ENCODE peak calls at places on chromosome X, in eight cellular contexts. Z, U, L, Q, S, I, F and C are unnamed samples.

GRCh38 chrX:1207496-1208025 is 4.9 kb downstream of the CRLF2 start:
- DNase-seq in Z (no peak), U (no peak), L (no peak), Q (no peak), S (no peak), I (no peak), F (no peak), C (no peak)

GRCh38 chrX:340641-341423 is 22.2 kb upstream of the GTPBP6 start:
- DNase-seq in Z (no peak), U (no peak), L (no peak), Q (peak; percentile 56), S (peak; percentile 15), I (no peak), F (no peak), C (no peak)

GRCh38 chrX:103276581-103277002 is at the start of gene TCEAL5:
- DNase-seq in Z (no peak), U (no peak), L (no peak), Q (no peak), S (no peak), I (no peak), F (no peak), C (no peak)

GRCh38 chrX:129979207-129979920 is 3.1 kb upstream of the BCORL1 start:
- DNase-seq in Z (peak; percentile 36), U (no peak), L (no peak), Q (no peak), S (peak; percentile 39), I (no peak), F (no peak), C (no peak)

GRCh38 chrX:113675278-113675677 is 834.6 kb upstream of the AMOT start:
- DNase-seq in Z (no peak), U (no peak), L (no peak), Q (no peak), S (no peak), I (no peak), F (no peak), C (no peak)

GRCh38 chrX:129478516-129478915 is 44.8 kb downstream of the SMARCA1 start:
- DNase-seq in Z (no peak), U (no peak), L (no peak), Q (no peak), S (no peak), I (no peak), F (peak; percentile 69), C (no peak)

GRCh38 chrX:71603618-71604017 is 14.7 kb downstream of the CXCR3 start:
- DNase-seq in Z (no peak), U (no peak), L (no peak), Q (no peak), S (no peak), I (no peak), F (peak; percentile 2), C (no peak)

GRCh38 chrX:63919081-63919480 is 134.1 kb upstream of the ARHGEF9 start:
- DNase-seq in Z (no peak), U (no peak), L (no peak), Q (no peak), S (no peak), I (no peak), F (no peak), C (no peak)

GRCh38 chrX:117985241-117985640 is 131.4 kb downstream of the KLHL13 start:
- DNase-seq in Z (no peak), U (no peak), L (no peak), Q (no peak), S (peak; percentile 44), I (no peak), F (peak; percentile 29), C (no peak)

GRCh38 chrX:16739574-16739973 is 20.2 kb downstream of the SYAP1 start:
- DNase-seq in Z (no peak), U (no peak), L (no peak), Q (no peak), S (no peak), I (no peak), F (no peak), C (no peak)

GRCh38 chrX:1222511-1223252 is 10.2 kb upstream of the CRLF2 start:
- DNase-seq in Z (no peak), U (no peak), L (no peak), Q (no peak), S (no peak), I (no peak), F (no peak), C (no peak)

GRCh38 chrX:135389717-135390116 is 32.0 kb upstream of the SMIM10L2A start:
- DNase-seq in Z (no peak), U (no peak), L (no peak), Q (no peak), S (no peak), I (no peak), F (no peak), C (no peak)

GRCh38 chrX:77076896-77077295 is 370.3 kb upstream of the FGF16 start:
- DNase-seq in Z (no peak), U (no peak), L (no peak), Q (no peak), S (no peak), I (no peak), F (no peak), C (no peak)

GRCh38 chrX:13357925-13358324 is 38.1 kb upstream of the ATXN3L start:
- DNase-seq in Z (no peak), U (no peak), L (no peak), Q (no peak), S (no peak), I (no peak), F (peak; percentile 10), C (no peak)

GRCh38 chrX:68416592-68416991 is 16.7 kb downstream of the OPHN1 start:
- DNase-seq in Z (no peak), U (no peak), L (no peak), Q (no peak), S (no peak), I (no peak), F (no peak), C (no peak)

GRCh38 chrX:84339507-84340364 is 151.7 kb upstream of the RPS6KA6 start:
- DNase-seq in Z (no peak), U (no peak), L (peak; percentile 8), Q (no peak), S (no peak), I (no peak), F (peak; percentile 6), C (no peak)

GRCh38 chrX:11757729-11758399 is at the start of gene MSL3:
- DNase-seq in Z (peak; percentile 60), U (peak; percentile 53), L (peak; percentile 81), Q (peak; percentile 85), S (peak; percentile 75), I (peak; percentile 78), F (peak; percentile 61), C (peak; percentile 51)

GRCh38 chrX:30039768-30040167 is 175.6 kb upstream of the MAGEB2 start:
- DNase-seq in Z (no peak), U (no peak), L (no peak), Q (no peak), S (no peak), I (no peak), F (peak; percentile 54), C (no peak)

GRCh38 chrX:135974279-135974856 is 580 bp upstream of the MMGT1 start:
- DNase-seq in Z (peak; percentile 69), U (peak; percentile 66), L (no peak), Q (peak; percentile 87), S (peak; percentile 78), I (peak; percentile 74), F (peak; percentile 52), C (peak; percentile 67)

GRCh38 chrX:30906726-30907125 is 17.7 kb upstream of the TAB3 start:
- DNase-seq in Z (no peak), U (no peak), L (no peak), Q (no peak), S (no peak), I (no peak), F (peak; percentile 54), C (no peak)

GRCh38 chrX:38172596-38172995 is 48.1 kb downstream of the SRPX start:
- DNase-seq in Z (no peak), U (no peak), L (no peak), Q (no peak), S (no peak), I (no peak), F (peak; percentile 9), C (no peak)

GRCh38 chrX:41720125-41720780 is 3.7 kb upstream of the GPR82 start:
- DNase-seq in Z (no peak), U (no peak), L (no peak), Q (no peak), S (peak; percentile 31), I (no peak), F (peak; percentile 41), C (peak; percentile 10)
- H3K4me1 ChIP-seq in Z (peaks cover 5% of the 10 kb centered on the region), U (no peaks in the 10 kb centered on the region), L (no peaks in the 10 kb centered on the region), Q (peaks cover 6% of the 10 kb centered on the region), S (no peaks in the 10 kb centered on the region), I (no peaks in the 10 kb centered on the region), F (peaks cover 1% of the 10 kb centered on the region), C (peaks cover 33% of the 10 kb centered on the region)

GRCh38 chrX:39814391-39814790 is 283.4 kb downstream of the BCOR start:
- DNase-seq in Z (no peak), U (no peak), L (peak; percentile 42), Q (no peak), S (peak; percentile 33), I (no peak), F (peak; percentile 23), C (no peak)

GRCh38 chrX:39816871-39817731 is 280.7 kb downstream of the BCOR start:
- DNase-seq in Z (peak; percentile 93), U (no peak), L (peak; percentile 16), Q (no peak), S (no peak), I (no peak), F (peak; percentile 54), C (no peak)

GRCh38 chrX:39818071-39818470 is 279.7 kb downstream of the BCOR start:
- DNase-seq in Z (no peak), U (no peak), L (no peak), Q (no peak), S (no peak), I (no peak), F (no peak), C (no peak)

GRCh38 chrX:39813631-39814246 is 284.0 kb downstream of the BCOR start:
- DNase-seq in Z (no peak), U (no peak), L (no peak), Q (no peak), S (peak; percentile 43), I (peak; percentile 75), F (peak; percentile 69), C (no peak)

GRCh38 chrX:39815621-39816020 is 282.1 kb downstream of the BCOR start:
- DNase-seq in Z (peak; percentile 56), U (no peak), L (peak; percentile 23), Q (no peak), S (no peak), I (no peak), F (peak; percentile 7), C (no peak)
- TF ChIP-seq CTCF in Z (no peak), U (no peak), L (no peak), Q (no peak), S (no peak), I (no peak), F (no peak), C (no peak)

GRCh38 chrX:23559975-23560374 is 107.3 kb upstream of the PRDX4 start:
- DNase-seq in Z (no peak), U (no peak), L (no peak), Q (no peak), S (no peak), I (no peak), F (no peak), C (no peak)
- H3K4me1 ChIP-seq in Z (no peaks in the 10 kb centered on the region), U (no peaks in the 10 kb centered on the region), L (no peaks in the 10 kb centered on the region), Q (no peaks in the 10 kb centered on the region), S (no peaks in the 10 kb centered on the region), I (no peaks in the 10 kb centered on the region), F (no peaks in the 10 kb centered on the region), C (no peaks in the 10 kb centered on the region)

DNA sequence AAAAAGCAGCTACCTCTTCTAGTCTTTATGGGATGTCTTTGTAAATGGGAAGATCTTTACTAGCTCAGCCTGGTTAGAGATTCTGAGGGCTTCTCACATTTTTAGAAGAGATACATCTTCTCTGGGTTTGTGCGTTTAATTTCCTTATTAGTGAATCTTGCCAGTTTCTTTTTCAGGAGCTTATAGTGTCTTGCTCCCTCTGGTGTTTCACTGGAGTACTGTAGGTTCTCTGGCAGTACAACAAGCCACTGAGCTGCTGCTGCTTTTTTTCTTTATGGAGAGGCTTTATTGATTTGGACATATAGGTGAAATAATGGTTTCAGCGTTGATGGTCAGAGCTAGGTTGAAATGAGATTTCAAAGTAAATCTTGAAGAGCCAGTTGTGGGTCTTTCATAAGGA is 82.9 kb downstream of the LAS1L start:
- DNase-seq in Z (no peak), U (no peak), L (peak; percentile 9), Q (no peak), S (no peak), I (no peak), F (peak; percentile 33), C (no peak)
- TF ChIP-seq CTCF in Z (peak; percentile 67), U (no peak), L (peak; percentile 27), Q (peak; percentile 43), S (no peak), I (peak; percentile 12), F (peak; percentile 43), C (no peak)